ENCODE peak calls at places on chromosomes 12 and 14, in four cellular contexts. M is stimulated activated CD4-positive, alpha-beta T cell treated with anti-CD3 and anti-CD28 coated beads, Interleukin-1b, Interleukin-23, amount 100 ng/mL, for 24 hours; J is Calu3; G is kidney tubule cell. I is an unnamed sample.

GRCh38 chr12:95755236-95755865 is 35.2 kb downstream of the NTN4 start:
- DNase-seq in J (no peak), G (no peak), M (no peak), I (no peak)

GRCh38 chr12:48758186-48758585 is 30.7 kb downstream of the ADCY6 start:
- DNase-seq in J (no peak), G (no peak), M (no peak), I (no peak)

GRCh38 chr12:113407931-113408585 is 4.4 kb upstream of the SDS start:
- DNase-seq in M (no peak), J (no peak), G (no peak), I (no peak)

GRCh38 chr14:103854822-103855733 is 7.7 kb upstream of the PPP1R13B start:
- DNase-seq in J (no peak), G (no peak), M (no peak), I (peak)

GRCh38 chr14:75578786-75579781 is 664 bp downstream of the FLVCR2 start:
- DNase-seq in J (peak), G (peak), M (no peak), I (no peak)

GRCh38 chr12:69070319-69071090 is 137.5 kb upstream of the CPM start:
- DNase-seq in M (peak), G (peak), J (peak), I (peak)

GRCh38 chr14:84770030-84770429 is 759.9 kb upstream of the FLRT2 start:
- DNase-seq in J (no peak), G (peak), M (no peak), I (no peak)

GRCh38 chr12:113155060-113155459 is 5.5 kb downstream of the CFAP73 start:
- DNase-seq in G (no peak), M (no peak), J (no peak), I (no peak)

GRCh38 chr14:97251423-97252155 is 454.4 kb downstream of the VRK1 start:
- DNase-seq in J (no peak), M (no peak), G (no peak), I (no peak)

GRCh38 chr12:6312529-6313325 is 2.2 kb downstream of the PLEKHG6 start:
- DNase-seq in G (peak), M (no peak), J (peak), I (no peak)

GRCh38 chr12:57549909-57550627 is at the start of gene KIF5A:
- DNase-seq in J (no peak), G (no peak), M (peak), I (no peak)

GRCh38 chr14:68619805-68620574 is 172.9 kb downstream of the ZFP36L1 start:
- DNase-seq in G (peak), M (no peak), J (no peak), I (no peak)

GRCh38 chr14:99562848-99563748 is 40.9 kb downstream of the CCDC85C start:
- DNase-seq in J (peak), M (no peak), G (peak), I (peak)

GRCh38 chr14:102503576-102504224 is 5.9 kb downstream of the ANKRD9 start:
- DNase-seq in J (no peak), M (no peak), G (no peak), I (no peak)

GRCh38 chr12:104510873-104511243 is 54.1 kb downstream of the CHST11 start:
- DNase-seq in G (no peak), J (no peak), M (no peak), I (no peak)

GRCh38 chr14:52360831-52361230 is 46.7 kb downstream of the PTGER2 start:
- DNase-seq in J (no peak), M (no peak), G (no peak), I (no peak)

GRCh38 chr14:75822522-75823288 is 159.1 kb downstream of the TGFB3 start:
- DNase-seq in G (peak), J (no peak), M (no peak), I (no peak)

GRCh38 chr12:52207895-52208294 is 16.1 kb upstream of the KRT80 start:
- DNase-seq in M (no peak), J (peak), G (peak), I (no peak)

GRCh38 chr12:5953835-5954586 is 9.0 kb upstream of the ANO2 start:
- DNase-seq in G (no peak), J (no peak), M (no peak), I (no peak)

GRCh38 chr12:4421590-4422031 is 24.0 kb downstream of the FGF6 start:
- DNase-seq in G (peak), M (no peak), J (peak), I (peak)

GRCh38 chr14:100862277-100862676 is 36.4 kb downstream of the MEG3 start:
- DNase-seq in M (no peak), J (no peak), G (no peak), I (no peak)

GRCh38 chr12:49227701-49228100 is 37.2 kb upstream of the TUBA1C start:
- DNase-seq in G (no peak), M (no peak), J (no peak), I (no peak)

GRCh38 chr14:25431211-25432076 is 381.5 kb upstream of the STXBP6 start:
- DNase-seq in J (no peak), G (peak), M (no peak), I (no peak)

GRCh38 chr14:54566410-54567223 is at the start of gene SAMD4A:
- DNase-seq in J (peak), M (peak), G (peak), I (no peak)

GRCh38 chr12:129208566-129208965 is 355.3 kb downstream of the GLT1D1 start:
- DNase-seq in G (no peak), M (no peak), J (no peak), I (no peak)

GRCh38 chr12:123131879-123132402 is 18.9 kb downstream of the PITPNM2 start:
- DNase-seq in G (no peak), J (no peak), M (no peak), I (no peak)

GRCh38 chr14:73058923-73059311 is 583 bp downstream of the RBM25 start:
- DNase-seq in G (peak), M (no peak), J (peak), I (peak)

GRCh38 chr12:66240106-66240820 is 51.2 kb downstream of the IRAK3 start:
- DNase-seq in J (no peak), G (no peak), M (no peak), I (no peak)

GRCh38 chr12:15336772-15337553 is 14.7 kb downstream of the PTPRO start:
- DNase-seq in G (peak), M (no peak), J (no peak), I (peak)

I was measured in dermis microvascular lymphatic vessel endothelial cell.